ENCODE peak calls at places on chromosomes 16 and 17, in five cellular contexts. Y, X, L, H and O are unnamed samples.

GRCh38 chr17:6343191-6343590 is 91.7 kb downstream of the AIPL1 start:
- DNase-seq in L (no peak), Y (no peak), X (no peak), H (no peak), O (no peak)

GRCh38 chr16:83561876-83562275 is 245.9 kb upstream of the HSBP1 start:
- DNase-seq in H (no peak), Y (peak; percentile 33), X (peak; percentile 30), L (no peak), O (no peak)

GRCh38 chr17:79192503-79193500 is 118.2 kb downstream of the ENGASE start:
- DNase-seq in X (peak; percentile 23), H (peak; percentile 16), Y (peak; percentile 10), L (no peak), O (no peak)

GRCh38 chr16:65967376-65967775 is 399.1 kb upstream of the CDH5 start:
- DNase-seq in H (no peak), X (peak; percentile 64), L (no peak), Y (peak; percentile 49), O (no peak)

GRCh38 chr17:68431661-68432071 is 25.6 kb downstream of the WIPI1 start:
- DNase-seq in L (peak; percentile 20), H (peak; percentile 73), Y (no peak), X (peak; percentile 6), O (no peak)

GRCh38 chr16:12211870-12212690 is 235.5 kb downstream of the SNX29 start:
- DNase-seq in H (no peak), Y (no peak), L (no peak), X (no peak), O (no peak)

GRCh38 chr16:525520-526180 is 1.9 kb upstream of the CAPN15 start:
- DNase-seq in H (no peak), L (no peak), X (peak; percentile 91), Y (peak; percentile 86), O (no peak)

GRCh38 chr16:58652741-58653140 is 23.1 kb upstream of the CNOT1 start:
- DNase-seq in L (no peak), Y (no peak), H (no peak), X (peak; percentile 19), O (no peak)

GRCh38 chr17:77445908-77446535 is 305.3 kb downstream of the SEC14L1 start:
- DNase-seq in H (peak; percentile 92), X (peak; percentile 59), L (no peak), Y (peak; percentile 44), O (no peak)

GRCh38 chr17:77783991-77784820 is 174.3 kb upstream of the TNRC6C start:
- DNase-seq in Y (no peak), L (peak; percentile 57), H (no peak), X (no peak), O (no peak)

GRCh38 chr17:31580331-31581021 is 189.0 kb downstream of the RAB11FIP4 start:
- DNase-seq in X (peak; percentile 85), L (no peak), Y (peak; percentile 81), H (no peak), O (no peak)

GRCh38 chr16:88335150-88335685 is 47.5 kb upstream of the ZNF469 start:
- DNase-seq in L (no peak), H (no peak), X (peak; percentile 34), Y (no peak), O (no peak)

GRCh38 chr17:57166803-57167202 is 81.8 kb downstream of the AKAP1 start:
- DNase-seq in L (no peak), X (no peak), H (no peak), Y (no peak), O (no peak)

GRCh38 chr16:80948886-80949502 is 57.7 kb downstream of the CMC2 start:
- DNase-seq in Y (no peak), H (peak; percentile 58), L (no peak), X (no peak), O (peak; percentile 21)

GRCh38 chr17:35841505-35841904 is 27.2 kb downstream of the HEATR9 start:
- DNase-seq in L (no peak), Y (no peak), X (peak; percentile 8), H (no peak), O (no peak)

GRCh38 chr17:34252138-34252889 is 2.8 kb upstream of the CCL2 start:
- DNase-seq in X (peak; percentile 95), Y (peak; percentile 94), H (peak; percentile 39), L (no peak), O (no peak)

GRCh38 chr16:78105517-78105916 is 6.1 kb downstream of the WWOX start:
- DNase-seq in H (no peak), L (no peak), Y (no peak), X (no peak), O (no peak)

GRCh38 chr16:88505405-88506082 is 52.5 kb downstream of the ZFPM1 start:
- DNase-seq in H (peak; percentile 79), L (peak; percentile 57), Y (no peak), X (no peak), O (no peak)

GRCh38 chr16:29910819-29911675 is 10.8 kb downstream of the ASPHD1 start:
- DNase-seq in L (no peak), H (no peak), X (no peak), Y (no peak), O (no peak)

GRCh38 chr16:82329504-82330192 is 159.6 kb upstream of the MPHOSPH6 start:
- DNase-seq in Y (no peak), L (no peak), H (no peak), X (no peak), O (peak; percentile 1)

GRCh38 chr16:6193718-6194117 is 1096.1 kb upstream of the EEF2KMT start:
- DNase-seq in L (no peak), X (peak; percentile 31), Y (peak; percentile 14), H (no peak), O (no peak)

GRCh38 chr17:32497431-32498205 is 10.8 kb downstream of the CDK5R1 start:
- DNase-seq in H (no peak), Y (peak; percentile 11), L (no peak), X (peak; percentile 41), O (no peak)

GRCh38 chr16:83400234-83400633 is 407.5 kb upstream of the HSBP1 start:
- DNase-seq in Y (no peak), L (no peak), X (no peak), H (no peak), O (no peak)

GRCh38 chr16:82265809-82266208 is 95.8 kb upstream of the MPHOSPH6 start:
- DNase-seq in X (no peak), Y (no peak), L (no peak), H (no peak), O (no peak)

GRCh38 chr17:70629902-70630301 is 460.6 kb downstream of the KCNJ2 start:
- DNase-seq in Y (no peak), L (no peak), H (peak; percentile 7), X (no peak), O (no peak)

DNA sequence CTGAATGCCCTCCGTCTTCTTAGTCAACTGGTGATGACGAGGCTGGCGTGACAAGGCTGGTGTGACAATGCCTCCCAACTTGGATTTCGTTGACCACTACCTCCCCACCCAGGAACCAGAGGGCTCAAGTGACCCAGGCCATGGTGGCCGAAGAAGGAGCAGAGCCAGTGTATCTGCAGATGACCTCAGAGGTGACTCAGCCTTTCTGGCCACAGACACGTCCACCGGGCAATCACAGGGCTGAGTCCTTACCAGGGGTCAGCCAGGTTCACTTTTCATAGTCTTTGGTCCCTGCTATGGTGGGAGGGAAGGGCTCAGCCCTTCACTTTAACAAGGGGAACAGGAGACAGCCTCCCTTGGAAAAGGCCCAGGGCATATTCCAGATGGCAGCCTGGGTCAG is 116.3 kb downstream of the MAF start:
- DNase-seq in L (no peak), H (no peak), X (no peak), Y (no peak), O (no peak)
- H3K27ac ChIP-seq in L (no peak overlapping the region), H (no peak overlapping the region), X (no peak overlapping the region), Y (no peak overlapping the region), O (no peak overlapping the region)

GRCh38 chr17:61310611-61311010 is 89.0 kb upstream of the TBX2 start:
- DNase-seq in L (no peak), H (no peak), Y (no peak), X (peak; percentile 27), O (no peak)

GRCh38 chr17:61309362-61309761 is 90.3 kb upstream of the TBX2 start:
- DNase-seq in H (no peak), L (no peak), X (no peak), Y (no peak), O (no peak)

GRCh38 chr17:61312406-61313295 is 87.0 kb upstream of the TBX2 start:
- DNase-seq in H (no peak), X (no peak), L (no peak), Y (no peak), O (no peak)

GRCh38 chr17:61307905-61308886 is 91.4 kb upstream of the TBX2 start:
- DNase-seq in Y (peak; percentile 93), H (no peak), L (no peak), X (peak; percentile 95), O (no peak)

DNA sequence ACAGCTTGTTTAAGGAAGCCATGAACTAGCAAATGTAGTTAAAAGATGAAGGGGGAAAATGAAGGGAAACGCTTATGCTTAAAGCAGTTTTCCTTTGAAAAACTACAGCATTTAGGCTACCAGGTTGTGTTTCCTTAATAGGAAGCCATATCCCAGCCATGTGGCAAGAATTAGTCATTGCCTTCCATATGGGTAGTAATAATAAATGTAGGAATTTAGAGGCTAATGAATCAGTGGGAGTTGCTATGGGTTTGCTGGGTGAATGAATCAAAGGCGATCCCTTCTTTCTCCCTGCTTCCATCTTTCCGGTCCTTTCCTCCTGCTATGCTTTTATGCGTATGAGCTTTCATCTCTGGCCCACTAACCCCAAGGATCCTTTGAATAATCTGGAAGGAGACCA is 89.8 kb upstream of the TBX2 start:
- DNase-seq in H (no peak), Y (peak; percentile 90), L (no peak), X (peak; percentile 92), O (no peak)
- H3K27ac ChIP-seq in H (no peak overlapping the region), Y (peak overlapping the region; percentile 92), L (no peak overlapping the region), X (peak overlapping the region; percentile 96), O (no peak overlapping the region)

GRCh38 chr16:72198641-72199250 is 26.8 kb upstream of the PMFBP1 start:
- DNase-seq in X (no peak), Y (no peak), L (no peak), H (no peak), O (no peak)

GRCh38 chr16:72201387-72201786 is 29.4 kb upstream of the PMFBP1 start:
- DNase-seq in X (no peak), H (no peak), Y (no peak), L (no peak), O (no peak)

GRCh38 chr16:72199938-72200337 is 28.0 kb upstream of the PMFBP1 start:
- DNase-seq in Y (no peak), H (no peak), L (no peak), X (no peak), O (no peak)

GRCh38 chr16:72203401-72203800 is 31.4 kb upstream of the PMFBP1 start:
- DNase-seq in Y (peak; percentile 8), X (peak; percentile 29), H (peak; percentile 21), L (no peak), O (no peak)

GRCh38 chr16:72202014-72202413 is 30.1 kb upstream of the PMFBP1 start:
- DNase-seq in X (peak; percentile 5), L (no peak), Y (no peak), H (no peak), O (no peak)
- H3K27ac ChIP-seq in X (no peak overlapping the region), L (no peak overlapping the region), Y (no peak overlapping the region), H (no peak overlapping the region), O (no peak overlapping the region)

GRCh38 chr16:11085025-11085485 is 140.7 kb downstream of the CLEC16A start:
- DNase-seq in Y (peak; percentile 67), H (no peak), L (no peak), X (peak; percentile 71), O (peak; percentile 78)
- H3K27ac ChIP-seq in Y (peak overlapping the region; percentile 78), H (no peak overlapping the region), L (no peak overlapping the region), X (peak overlapping the region; percentile 79), O (no peak overlapping the region)